ENCODE peak calls at places on chromosomes 2 and 18, in eight cellular contexts. One of them, this sample, is unnamed. For H3K4me1, the result is how much of the 10 kb centered on the place peaks cover.

GRCh38 chr2:231883468-231883881 is 42.7 kb downstream of the NPPC start:
- DNase-seq in mesendoderm: no peak
- DNase-seq in NT2/D1: no peak
- DNase-seq in astrocyte: peak
- DNase-seq in body of pancreas: no peak
- DNase-seq in PC-3: no peak
- DNase-seq in naive thymus-derived CD4-positive, alpha-beta T cell: no peak
- DNase-seq in GM23338: no peak
- DNase-seq in this sample: no peak

GRCh38 chr2:128791120-128791982 is 472.7 kb upstream of the HS6ST1 start:
- DNase-seq in body of pancreas: no peak
- DNase-seq in NT2/D1: no peak
- DNase-seq in astrocyte: no peak
- DNase-seq in GM23338: no peak
- DNase-seq in mesendoderm: no peak
- DNase-seq in PC-3: no peak
- DNase-seq in naive thymus-derived CD4-positive, alpha-beta T cell: no peak
- DNase-seq in this sample: no peak

GRCh38 chr2:172215172-172215935 is 112.7 kb upstream of the DLX2 start:
- DNase-seq in naive thymus-derived CD4-positive, alpha-beta T cell: no peak
- DNase-seq in body of pancreas: no peak
- DNase-seq in PC-3: no peak
- DNase-seq in NT2/D1: no peak
- DNase-seq in astrocyte: no peak
- DNase-seq in mesendoderm: no peak
- DNase-seq in GM23338: no peak
- DNase-seq in this sample: no peak

GRCh38 chr2:18387479-18388206 is 172.8 kb downstream of the RDH14 start:
- DNase-seq in NT2/D1: peak
- DNase-seq in body of pancreas: peak
- DNase-seq in naive thymus-derived CD4-positive, alpha-beta T cell: peak
- DNase-seq in mesendoderm: peak
- DNase-seq in GM23338: peak
- DNase-seq in PC-3: peak
- DNase-seq in astrocyte: peak
- DNase-seq in this sample: peak

GRCh38 chr2:200635251-200635650 is 49.4 kb downstream of the AOX1 start:
- DNase-seq in mesendoderm: no peak
- DNase-seq in body of pancreas: no peak
- DNase-seq in PC-3: no peak
- DNase-seq in NT2/D1: no peak
- DNase-seq in GM23338: no peak
- DNase-seq in naive thymus-derived CD4-positive, alpha-beta T cell: no peak
- DNase-seq in astrocyte: no peak
- DNase-seq in this sample: no peak

GRCh38 chr2:85648619-85649018 is 19.4 kb downstream of the SFTPB start:
- DNase-seq in astrocyte: no peak
- DNase-seq in GM23338: peak
- DNase-seq in NT2/D1: no peak
- DNase-seq in body of pancreas: no peak
- DNase-seq in mesendoderm: peak
- DNase-seq in naive thymus-derived CD4-positive, alpha-beta T cell: no peak
- DNase-seq in PC-3: peak
- DNase-seq in this sample: no peak

GRCh38 chr2:99971326-99971965 is 170.9 kb downstream of the AFF3 start:
- DNase-seq in mesendoderm: no peak
- DNase-seq in NT2/D1: no peak
- DNase-seq in GM23338: no peak
- DNase-seq in PC-3: peak
- DNase-seq in naive thymus-derived CD4-positive, alpha-beta T cell: no peak
- DNase-seq in body of pancreas: no peak
- DNase-seq in astrocyte: peak
- DNase-seq in this sample: no peak

GRCh38 chr2:17627434-17627833 is 86.9 kb downstream of the VSNL1 start:
- DNase-seq in naive thymus-derived CD4-positive, alpha-beta T cell: no peak
- DNase-seq in PC-3: no peak
- DNase-seq in GM23338: no peak
- DNase-seq in astrocyte: no peak
- DNase-seq in NT2/D1: no peak
- DNase-seq in mesendoderm: peak
- DNase-seq in body of pancreas: no peak
- DNase-seq in this sample: no peak

GRCh38 chr2:161844845-161845244 is 220.6 kb downstream of the SLC4A10 start:
- DNase-seq in naive thymus-derived CD4-positive, alpha-beta T cell: no peak
- DNase-seq in astrocyte: no peak
- DNase-seq in PC-3: peak
- DNase-seq in GM23338: no peak
- DNase-seq in body of pancreas: no peak
- DNase-seq in NT2/D1: no peak
- DNase-seq in mesendoderm: no peak
- DNase-seq in this sample: no peak

GRCh38 chr2:112846056-112846455 is 9.5 kb upstream of the IL1B start:
- DNase-seq in astrocyte: no peak
- DNase-seq in NT2/D1: no peak
- DNase-seq in mesendoderm: no peak
- DNase-seq in PC-3: no peak
- DNase-seq in GM23338: no peak
- DNase-seq in body of pancreas: no peak
- DNase-seq in naive thymus-derived CD4-positive, alpha-beta T cell: no peak
- DNase-seq in this sample: no peak

GRCh38 chr2:19851116-19851515 is 50.7 kb downstream of the TTC32 start:
- DNase-seq in PC-3: peak
- DNase-seq in mesendoderm: peak
- DNase-seq in GM23338: peak
- DNase-seq in astrocyte: no peak
- DNase-seq in body of pancreas: no peak
- DNase-seq in NT2/D1: no peak
- DNase-seq in naive thymus-derived CD4-positive, alpha-beta T cell: no peak
- DNase-seq in this sample: peak

GRCh38 chr2:144362401-144362800 is 157.5 kb downstream of the ZEB2 start:
- DNase-seq in naive thymus-derived CD4-positive, alpha-beta T cell: no peak
- DNase-seq in NT2/D1: no peak
- DNase-seq in PC-3: no peak
- DNase-seq in GM23338: no peak
- DNase-seq in mesendoderm: no peak
- DNase-seq in astrocyte: peak
- DNase-seq in body of pancreas: no peak
- DNase-seq in this sample: no peak

GRCh38 chr18:75544051-75544481 is 116.6 kb upstream of the SMIM21 start:
- DNase-seq in NT2/D1: no peak
- DNase-seq in PC-3: no peak
- DNase-seq in body of pancreas: no peak
- DNase-seq in naive thymus-derived CD4-positive, alpha-beta T cell: no peak
- DNase-seq in mesendoderm: no peak
- DNase-seq in GM23338: no peak
- DNase-seq in astrocyte: peak
- DNase-seq in this sample: no peak

GRCh38 chr2:832635-833034 is 118.0 kb upstream of the SNTG2 start:
- DNase-seq in body of pancreas: no peak
- DNase-seq in GM23338: no peak
- DNase-seq in mesendoderm: no peak
- DNase-seq in astrocyte: no peak
- DNase-seq in PC-3: no peak
- DNase-seq in NT2/D1: no peak
- DNase-seq in naive thymus-derived CD4-positive, alpha-beta T cell: no peak
- DNase-seq in this sample: no peak

GRCh38 chr18:54261894-54262293 is 7.4 kb upstream of the POLI start:
- DNase-seq in PC-3: no peak
- DNase-seq in NT2/D1: no peak
- DNase-seq in GM23338: no peak
- DNase-seq in naive thymus-derived CD4-positive, alpha-beta T cell: no peak
- DNase-seq in astrocyte: no peak
- DNase-seq in mesendoderm: no peak
- DNase-seq in body of pancreas: no peak
- DNase-seq in this sample: no peak

GRCh38 chr2:157441072-157441454 is 2.8 kb downstream of the CYTIP start:
- DNase-seq in GM23338: no peak
- DNase-seq in NT2/D1: no peak
- DNase-seq in naive thymus-derived CD4-positive, alpha-beta T cell: peak
- DNase-seq in body of pancreas: no peak
- DNase-seq in mesendoderm: no peak
- DNase-seq in astrocyte: no peak
- DNase-seq in PC-3: no peak
- DNase-seq in this sample: no peak

GRCh38 chr2:28359222-28360065 is 33.2 kb upstream of the FOSL2 start:
- DNase-seq in PC-3: peak
- DNase-seq in body of pancreas: no peak
- DNase-seq in naive thymus-derived CD4-positive, alpha-beta T cell: peak
- DNase-seq in GM23338: no peak
- DNase-seq in NT2/D1: no peak
- DNase-seq in mesendoderm: no peak
- DNase-seq in astrocyte: peak
- DNase-seq in this sample: no peak

GRCh38 chr2:196247114-196247978 is 76.0 kb upstream of the STK17B start:
- DNase-seq in GM23338: no peak
- DNase-seq in naive thymus-derived CD4-positive, alpha-beta T cell: no peak
- DNase-seq in NT2/D1: no peak
- DNase-seq in astrocyte: no peak
- DNase-seq in mesendoderm: no peak
- DNase-seq in body of pancreas: no peak
- DNase-seq in PC-3: no peak
- DNase-seq in this sample: no peak

GRCh38 chr2:196247979-196248286 is 76.6 kb upstream of the STK17B start:
- DNase-seq in NT2/D1: no peak
- DNase-seq in naive thymus-derived CD4-positive, alpha-beta T cell: no peak
- DNase-seq in GM23338: no peak
- DNase-seq in astrocyte: no peak
- DNase-seq in body of pancreas: no peak
- DNase-seq in PC-3: no peak
- DNase-seq in mesendoderm: no peak
- DNase-seq in this sample: no peak

GRCh38 chr2:196244516-196244915 is 73.1 kb upstream of the STK17B start:
- DNase-seq in body of pancreas: no peak
- DNase-seq in PC-3: no peak
- DNase-seq in naive thymus-derived CD4-positive, alpha-beta T cell: no peak
- DNase-seq in GM23338: no peak
- DNase-seq in NT2/D1: no peak
- DNase-seq in astrocyte: no peak
- DNase-seq in mesendoderm: no peak
- DNase-seq in this sample: no peak

GRCh38 chr2:196244966-196245365 is 73.6 kb upstream of the STK17B start:
- DNase-seq in mesendoderm: no peak
- DNase-seq in body of pancreas: no peak
- DNase-seq in GM23338: no peak
- DNase-seq in PC-3: no peak
- DNase-seq in NT2/D1: no peak
- DNase-seq in naive thymus-derived CD4-positive, alpha-beta T cell: no peak
- DNase-seq in astrocyte: peak
- DNase-seq in this sample: no peak

GRCh38 chr2:196245746-196246145 is 74.4 kb upstream of the STK17B start:
- DNase-seq in astrocyte: no peak
- DNase-seq in mesendoderm: no peak
- DNase-seq in naive thymus-derived CD4-positive, alpha-beta T cell: no peak
- DNase-seq in PC-3: no peak
- DNase-seq in NT2/D1: no peak
- DNase-seq in body of pancreas: no peak
- DNase-seq in GM23338: no peak
- DNase-seq in this sample: no peak
- H3K4me1 ChIP-seq in astrocyte: under half
- H3K4me1 ChIP-seq in mesendoderm: under half
- H3K4me1 ChIP-seq in naive thymus-derived CD4-positive, alpha-beta T cell: half or more
- H3K4me1 ChIP-seq in PC-3: under half
- H3K4me1 ChIP-seq in NT2/D1: under half
- H3K4me1 ChIP-seq in body of pancreas: under half
- H3K4me1 ChIP-seq in GM23338: under half
- H3K4me1 ChIP-seq in this sample: under half

GRCh38 chr2:98458207-98458606 is 13.5 kb downstream of the INPP4A start:
- DNase-seq in NT2/D1: no peak
- DNase-seq in astrocyte: no peak
- DNase-seq in mesendoderm: no peak
- DNase-seq in GM23338: no peak
- DNase-seq in naive thymus-derived CD4-positive, alpha-beta T cell: peak
- DNase-seq in body of pancreas: no peak
- DNase-seq in PC-3: no peak
- DNase-seq in this sample: no peak
- H3K4me1 ChIP-seq in NT2/D1: under half
- H3K4me1 ChIP-seq in astrocyte: under half
- H3K4me1 ChIP-seq in mesendoderm: under half
- H3K4me1 ChIP-seq in GM23338: under half
- H3K4me1 ChIP-seq in naive thymus-derived CD4-positive, alpha-beta T cell: half or more
- H3K4me1 ChIP-seq in body of pancreas: under half
- H3K4me1 ChIP-seq in PC-3: half or more
- H3K4me1 ChIP-seq in this sample: under half

GRCh38 chr2:25315316-25315680 is 26.4 kb downstream of the DNMT3A start:
- DNase-seq in mesendoderm: no peak
- DNase-seq in GM23338: no peak
- DNase-seq in body of pancreas: no peak
- DNase-seq in astrocyte: no peak
- DNase-seq in NT2/D1: no peak
- DNase-seq in PC-3: no peak
- DNase-seq in naive thymus-derived CD4-positive, alpha-beta T cell: no peak
- DNase-seq in this sample: no peak
- H3K4me1 ChIP-seq in mesendoderm: under half
- H3K4me1 ChIP-seq in GM23338: under half
- H3K4me1 ChIP-seq in body of pancreas: half or more
- H3K4me1 ChIP-seq in astrocyte: under half
- H3K4me1 ChIP-seq in NT2/D1: under half
- H3K4me1 ChIP-seq in PC-3: under half
- H3K4me1 ChIP-seq in naive thymus-derived CD4-positive, alpha-beta T cell: half or more
- H3K4me1 ChIP-seq in this sample: under half

GRCh38 chr2:214537929-214538328 is 127.1 kb downstream of the VWC2L start:
- DNase-seq in mesendoderm: no peak
- DNase-seq in naive thymus-derived CD4-positive, alpha-beta T cell: no peak
- DNase-seq in body of pancreas: no peak
- DNase-seq in GM23338: no peak
- DNase-seq in astrocyte: no peak
- DNase-seq in PC-3: no peak
- DNase-seq in NT2/D1: no peak
- DNase-seq in this sample: no peak

GRCh38 chr2:214533511-214533910 is 122.7 kb downstream of the VWC2L start:
- DNase-seq in PC-3: no peak
- DNase-seq in mesendoderm: no peak
- DNase-seq in NT2/D1: no peak
- DNase-seq in astrocyte: peak
- DNase-seq in naive thymus-derived CD4-positive, alpha-beta T cell: no peak
- DNase-seq in body of pancreas: no peak
- DNase-seq in GM23338: no peak
- DNase-seq in this sample: no peak

GRCh38 chr2:214542251-214542650 is 131.4 kb downstream of the VWC2L start:
- DNase-seq in PC-3: no peak
- DNase-seq in mesendoderm: no peak
- DNase-seq in body of pancreas: no peak
- DNase-seq in GM23338: no peak
- DNase-seq in NT2/D1: no peak
- DNase-seq in naive thymus-derived CD4-positive, alpha-beta T cell: no peak
- DNase-seq in astrocyte: no peak
- DNase-seq in this sample: no peak

GRCh38 chr2:214536625-214537024 is 125.8 kb downstream of the VWC2L start:
- DNase-seq in mesendoderm: peak
- DNase-seq in naive thymus-derived CD4-positive, alpha-beta T cell: no peak
- DNase-seq in PC-3: no peak
- DNase-seq in GM23338: no peak
- DNase-seq in body of pancreas: no peak
- DNase-seq in NT2/D1: no peak
- DNase-seq in astrocyte: peak
- DNase-seq in this sample: no peak
- H3K4me1 ChIP-seq in mesendoderm: under half
- H3K4me1 ChIP-seq in naive thymus-derived CD4-positive, alpha-beta T cell: under half
- H3K4me1 ChIP-seq in PC-3: under half
- H3K4me1 ChIP-seq in GM23338: under half
- H3K4me1 ChIP-seq in body of pancreas: under half
- H3K4me1 ChIP-seq in NT2/D1: under half
- H3K4me1 ChIP-seq in astrocyte: under half
- H3K4me1 ChIP-seq in this sample: under half

This sample was measured in iPS DF 6.9.